ENCODE peak calls at places on chromosomes 6 and 20, in six cellular contexts. B is breast epithelium, L is hypothalamus, Z is AG08395, Q is NCI-H345, K is T-helper 2 cell. Y is an unnamed sample.
A peak's percentile ranks its signal among the peaks of the same experiment; 100 is the strongest.

GRCh38 chr6:125153541-125154183 is at the start of gene TPD52L1:
- DNase-seq in L (peak; percentile 27), Q (peak; percentile 84), K (peak; percentile 22), B (peak; percentile 79), Z (peak; percentile 58), Y (peak; percentile 40)

GRCh38 chr6:77425676-77426075 is 37.6 kb downstream of the HTR1B start:
- DNase-seq in Q (no peak), Z (no peak), L (no peak), K (no peak), B (no peak), Y (peak; percentile 52)

GRCh38 chr6:144314003-144314485 is 28.9 kb downstream of the UTRN start:
- DNase-seq in Z (no peak), L (no peak), Q (no peak), B (peak; percentile 37), K (no peak), Y (peak; percentile 82)

GRCh38 chr6:113050979-113051378 is 703.8 kb downstream of the RFPL4B start:
- DNase-seq in Z (no peak), Q (no peak), B (no peak), L (no peak), K (no peak), Y (no peak)

GRCh38 chr6:169962604-169963469 is 211.4 kb downstream of the ERMARD start:
- DNase-seq in Q (no peak), K (no peak), L (no peak), Z (no peak), B (peak; percentile 9), Y (no peak)

GRCh38 chr6:4488389-4488788 is 287.8 kb upstream of the CDYL start:
- DNase-seq in Q (no peak), Z (no peak), B (no peak), K (no peak), L (no peak), Y (no peak)

GRCh38 chr20:56393133-56393472 is 658 bp downstream of the CSTF1 start:
- DNase-seq in L (no peak), Z (no peak), B (no peak), Q (peak; percentile 20), K (no peak), Y (no peak)

GRCh38 chr6:170100046-170100445 is 190.8 kb downstream of the DLL1 start:
- DNase-seq in K (no peak), L (no peak), B (no peak), Z (no peak), Q (no peak), Y (no peak)

GRCh38 chr6:98942263-98942803 is 5.4 kb downstream of the FBXL4 start:
- DNase-seq in L (no peak), Q (no peak), K (no peak), Z (no peak), B (no peak), Y (no peak)

GRCh38 chr6:137958809-137959565 is 91.9 kb downstream of the TNFAIP3 start:
- DNase-seq in L (no peak), B (no peak), Z (no peak), K (no peak), Q (no peak), Y (peak; percentile 17)

GRCh38 chr6:147170269-147170668 is 33.9 kb upstream of the STXBP5 start:
- DNase-seq in Q (no peak), L (no peak), K (no peak), B (no peak), Z (peak; percentile 85), Y (peak; percentile 88)

GRCh38 chr20:5864873-5865582 is 85.3 kb downstream of the TRMT6 start:
- DNase-seq in Q (no peak), L (no peak), Z (peak; percentile 49), K (no peak), B (no peak), Y (peak; percentile 57)

GRCh38 chr20:50587291-50587961 is 77.2 kb downstream of the PTPN1 start:
- DNase-seq in Z (no peak), L (no peak), B (peak; percentile 37), K (no peak), Q (peak; percentile 99), Y (no peak)

GRCh38 chr6:37280162-37280895 is 22.4 kb upstream of the TMEM217 start:
- DNase-seq in B (no peak), L (no peak), K (no peak), Z (no peak), Q (no peak), Y (no peak)

GRCh38 chr20:829531-829930 is 4.0 kb upstream of the FAM110A start:
- DNase-seq in Z (no peak), Q (no peak), B (no peak), L (no peak), K (no peak), Y (no peak)

GRCh38 chr20:7966176-7966575 is 25.9 kb upstream of the HAO1 start:
- DNase-seq in Z (no peak), K (no peak), Q (no peak), B (no peak), L (no peak), Y (no peak)

GRCh38 chr6:7262037-7262461 is 51.0 kb downstream of the SSR1 start:
- DNase-seq in L (no peak), Z (no peak), K (no peak), Q (no peak), B (no peak), Y (no peak)

GRCh38 chr6:120055071-120055470 is 705.5 kb upstream of the MAN1A1 start:
- DNase-seq in Q (no peak), B (no peak), K (no peak), Z (no peak), L (no peak), Y (no peak)

GRCh38 chr6:120378582-120379220 is 955.6 kb downstream of the TBC1D32 start:
- DNase-seq in K (no peak), Z (peak; percentile 12), L (no peak), Q (peak; percentile 7), B (no peak), Y (peak; percentile 5)

GRCh38 chr6:165587206-165587605 is 75.8 kb downstream of the PDE10A start:
- DNase-seq in L (no peak), Z (no peak), K (no peak), Q (no peak), B (no peak), Y (no peak)

GRCh38 chr6:155327326-155328073 is 13.2 kb upstream of the TFB1M start:
- DNase-seq in L (no peak), K (peak; percentile 33), B (peak; percentile 27), Z (peak; percentile 46), Q (peak; percentile 70), Y (peak; percentile 52)

GRCh38 chr6:22248513-22249308 is 48.1 kb downstream of the PRL start:
- DNase-seq in Q (no peak), L (no peak), Z (peak; percentile 11), B (no peak), K (no peak), Y (peak; percentile 44)

GRCh38 chr6:43278524-43279078 is 19.5 kb upstream of the SLC22A7 start:
- DNase-seq in L (no peak), Q (no peak), K (no peak), Z (peak; percentile 50), B (no peak), Y (no peak)

GRCh38 chr20:45818239-45818638 is 5.8 kb downstream of the UBE2C start:
- DNase-seq in Q (no peak), B (no peak), K (no peak), Z (no peak), L (no peak), Y (no peak)

GRCh38 chr6:136952714-136953260 is 30.7 kb downstream of the SLC35D3 start:
- DNase-seq in Q (peak; percentile 68), L (no peak), B (no peak), K (no peak), Z (no peak), Y (no peak)

GRCh38 chr6:81752969-81753708 is 658 bp upstream of the TENT5A start:
- DNase-seq in K (peak; percentile 26), B (peak; percentile 74), L (peak; percentile 58), Q (peak; percentile 93), Z (peak; percentile 94), Y (peak; percentile 88)

GRCh38 chr6:78397537-78397936 is 469.8 kb upstream of the IRAK1BP1 start:
- DNase-seq in L (no peak), Q (no peak), B (no peak), K (no peak), Z (no peak), Y (no peak)

GRCh38 chr6:37602360-37602759 is 95.3 kb downstream of the MDGA1 start:
- DNase-seq in K (no peak), L (no peak), Z (peak; percentile 63), B (no peak), Q (no peak), Y (no peak)

GRCh38 chr6:150252714-150253444 is 110.0 kb downstream of the PPP1R14C start:
- DNase-seq in L (no peak), K (no peak), B (no peak), Z (peak; percentile 28), Q (no peak), Y (no peak)

GRCh38 chr6:16729744-16730143 is 31.5 kb downstream of the ATXN1 start:
- DNase-seq in K (no peak), Q (no peak), Z (no peak), L (no peak), B (no peak), Y (no peak)

GRCh38 chr20:44234566-44235317 is 12.4 kb upstream of the GDAP1L1 start:
- DNase-seq in L (no peak), Q (no peak), Z (no peak), B (no peak), K (no peak), Y (no peak)

GRCh38 chr20:13857961-13858360 is 73.1 kb downstream of the NDUFAF5 start:
- DNase-seq in L (no peak), B (no peak), K (no peak), Z (peak; percentile 4), Q (no peak), Y (no peak)

GRCh38 chr20:1127840-1128239 is 9.4 kb downstream of the PSMF1 start:
- DNase-seq in Q (no peak), L (no peak), K (no peak), B (no peak), Z (no peak), Y (no peak)

GRCh38 chr6:146183831-146184230 is 155.0 kb downstream of the GRM1 start:
- DNase-seq in K (no peak), Q (no peak), Z (no peak), B (no peak), L (no peak), Y (no peak)

GRCh38 chr6:81265106-81265505 is 487.4 kb downstream of the TENT5A start:
- DNase-seq in K (no peak), Z (peak; percentile 72), B (no peak), Q (no peak), L (no peak), Y (peak; percentile 67)